ENCODE peak calls at places on chromosomes 6 and 20, in four cellular contexts. G, E, A and X are unnamed samples.

GRCh38 chr6:150930816-150931215 is 65.3 kb downstream of the MTHFD1L start:
- DNase-seq in A (peak; percentile 55), E (no peak), G (no peak), X (no peak)

GRCh38 chr20:13186043-13186774 is 34.9 kb upstream of the ISM1 start:
- DNase-seq in A (no peak), G (no peak), E (no peak), X (no peak)

GRCh38 chr20:50588034-50588736 is 78.0 kb downstream of the PTPN1 start:
- DNase-seq in E (peak; percentile 74), A (peak; percentile 62), G (peak; percentile 92), X (peak; percentile 84)

GRCh38 chr6:50817638-50817950 is 1.1 kb upstream of the TFAP2B start:
- DNase-seq in G (no peak), E (no peak), A (no peak), X (no peak)

GRCh38 chr6:35302604-35303218 is 5.1 kb downstream of the DEF6 start:
- DNase-seq in G (peak; percentile 94), E (peak; percentile 81), A (peak; percentile 3), X (peak; percentile 98)

GRCh38 chr6:101011165-101011564 is 130.0 kb upstream of the ASCC3 start:
- DNase-seq in E (peak; percentile 90), G (no peak), A (no peak), X (peak; percentile 3)

GRCh38 chr6:35360349-35361138 is 18.2 kb downstream of the PPARD start:
- DNase-seq in E (no peak), A (no peak), G (no peak), X (no peak)

GRCh38 chr6:108118791-108119211 is 44.3 kb upstream of the OSTM1 start:
- DNase-seq in A (no peak), E (no peak), G (no peak), X (peak; percentile 34)

GRCh38 chr20:60038400-60038799 is 80.2 kb downstream of the CDH26 start:
- DNase-seq in G (no peak), E (no peak), A (no peak), X (no peak)

DNA sequence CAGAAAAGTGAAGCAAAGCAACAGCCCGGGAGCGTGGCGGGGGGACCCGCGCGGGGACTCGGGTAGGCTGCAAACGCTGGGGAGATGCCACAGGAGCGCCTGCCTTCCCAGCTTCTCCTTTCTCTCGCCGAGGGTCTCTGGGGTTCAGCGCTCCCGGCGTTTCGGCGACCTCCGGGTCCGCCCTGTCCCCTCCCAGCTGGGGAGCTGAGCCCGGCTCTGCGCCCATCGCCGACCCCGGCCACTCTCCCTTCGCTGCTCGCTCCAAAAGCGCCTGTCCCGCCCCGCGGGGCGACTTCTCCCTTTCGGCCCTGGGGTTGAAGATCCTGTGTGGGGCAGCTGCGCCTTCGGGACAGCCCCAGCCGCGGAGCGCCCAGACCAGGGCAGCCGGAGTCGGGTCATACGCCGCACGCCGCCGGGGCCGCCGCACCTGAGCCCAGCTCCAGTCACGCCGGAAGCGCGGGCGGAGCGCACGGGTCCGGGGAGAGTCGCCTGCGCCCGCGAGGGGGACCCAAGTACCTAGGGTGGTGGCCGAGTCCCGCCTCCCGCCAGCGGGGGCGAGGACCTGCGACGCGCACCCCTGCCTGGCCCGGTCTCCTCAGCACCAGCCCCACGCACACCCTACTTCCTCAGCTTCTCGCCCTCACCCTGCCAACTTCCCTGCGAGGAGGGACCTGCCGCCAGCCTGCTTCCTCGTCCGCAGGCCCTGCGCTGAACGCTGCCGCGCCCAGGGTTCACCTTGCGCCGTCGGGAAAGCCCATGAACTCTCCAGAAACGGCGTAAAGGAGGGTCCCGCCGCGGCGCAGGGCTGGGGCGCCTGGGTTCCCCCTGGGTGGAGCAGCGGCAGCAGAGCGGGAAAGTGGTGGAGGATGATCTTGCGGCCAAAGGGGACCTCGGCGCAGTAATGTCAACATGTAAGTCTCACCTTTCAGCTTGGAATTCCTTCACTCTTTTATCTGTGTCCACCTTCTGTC is at the start of gene ADGRG6:
- DNase-seq in G (peak; percentile 83), A (peak; percentile 31), E (no peak), X (peak; percentile 65)
- TF ChIP-seq CTCF in G (no peak), A (no peak), E (no peak), X (peak; percentile 24)

GRCh38 chr6:5729813-5730212 is 276.9 kb downstream of the NRN1 start:
- DNase-seq in G (no peak), E (no peak), A (no peak), X (no peak)
- TF ChIP-seq CTCF in G (no peak), E (peak; percentile 47), A (peak; percentile 7), X (no peak)

DNA sequence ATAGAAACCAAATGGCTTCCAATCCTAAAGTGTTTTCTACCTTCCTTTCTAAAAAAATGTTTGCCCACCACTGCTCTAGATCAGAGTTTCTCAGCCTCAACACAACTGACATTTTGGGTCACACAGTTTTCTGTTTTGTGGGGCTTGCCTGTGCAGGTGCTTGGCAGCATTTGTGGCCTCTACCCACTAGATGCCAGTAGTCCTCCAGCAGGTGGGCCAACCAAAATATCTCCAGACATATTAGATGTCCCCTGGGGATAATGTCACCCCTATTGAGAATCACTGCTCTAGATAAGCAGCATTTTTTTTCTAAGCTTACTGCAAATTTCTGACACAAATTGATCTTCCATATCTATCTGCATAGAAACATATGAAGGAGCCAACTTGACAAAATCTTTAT is 26.3 kb upstream of the EPM2A start:
- DNase-seq in E (peak; percentile 68), G (no peak), A (no peak), X (peak; percentile 5)
- TF ChIP-seq CTCF in E (peak; percentile 79), G (no peak), A (peak; percentile 4), X (no peak)

GRCh38 chr6:7543761-7544424 is 2.4 kb downstream of the DSP start:
- DNase-seq in G (no peak), E (no peak), A (peak; percentile 2), X (no peak)

GRCh38 chr6:7541175-7542064 is at the start of gene DSP:
- DNase-seq in G (peak; percentile 88), E (no peak), A (peak; percentile 16), X (peak; percentile 44)

GRCh38 chr6:7542878-7543394 is 1.5 kb downstream of the DSP start:
- DNase-seq in A (peak; percentile 19), G (peak; percentile 82), E (no peak), X (no peak)

GRCh38 chr6:7540595-7540994 is 876 bp upstream of the DSP start:
- DNase-seq in A (no peak), G (no peak), E (no peak), X (no peak)

DNA sequence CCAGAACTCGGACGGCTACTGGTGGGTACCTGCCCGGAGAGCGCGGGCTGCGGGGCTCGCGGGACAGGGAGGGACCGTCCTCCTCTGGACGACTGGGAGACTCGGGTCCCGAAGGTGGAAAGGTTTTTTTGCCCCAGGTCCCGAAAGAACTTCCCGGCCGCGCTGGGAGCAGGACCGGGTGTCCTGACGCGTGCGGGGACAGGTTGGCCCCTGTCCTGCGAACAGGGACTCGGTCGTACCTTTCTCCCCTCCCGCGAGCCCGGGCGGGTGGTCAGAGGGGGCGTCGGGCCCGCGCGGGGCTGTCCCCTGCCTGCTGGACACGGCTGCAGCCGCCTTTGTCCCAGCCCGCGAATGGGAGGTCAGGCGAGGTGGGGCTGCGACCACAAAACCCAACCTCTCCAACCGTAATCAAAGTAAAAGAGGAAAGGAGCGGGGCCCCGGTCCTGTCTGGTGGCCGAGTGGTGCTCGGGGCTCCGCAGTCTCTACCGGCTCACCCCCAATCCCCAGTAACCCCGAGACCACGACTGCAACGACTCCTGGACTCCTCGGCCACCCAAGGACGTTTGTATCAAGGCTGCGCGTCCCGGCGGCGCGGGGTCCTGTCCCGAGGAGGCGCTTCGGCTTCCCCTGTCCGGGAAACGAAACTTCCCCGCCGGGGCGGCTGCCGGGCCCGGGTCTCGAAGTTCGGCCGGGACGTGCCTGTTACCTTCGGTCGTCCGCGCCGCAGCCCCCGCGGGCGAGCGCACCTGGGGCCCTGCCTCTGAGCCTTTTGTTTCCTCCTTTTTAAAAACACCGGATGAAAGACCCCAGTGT is 800 bp downstream of the DSP start:
- DNase-seq in A (peak; percentile 3), G (peak; percentile 86), E (no peak), X (peak; percentile 9)
- TF ChIP-seq CTCF in A (no peak), G (no peak), E (no peak), X (no peak)

DNA sequence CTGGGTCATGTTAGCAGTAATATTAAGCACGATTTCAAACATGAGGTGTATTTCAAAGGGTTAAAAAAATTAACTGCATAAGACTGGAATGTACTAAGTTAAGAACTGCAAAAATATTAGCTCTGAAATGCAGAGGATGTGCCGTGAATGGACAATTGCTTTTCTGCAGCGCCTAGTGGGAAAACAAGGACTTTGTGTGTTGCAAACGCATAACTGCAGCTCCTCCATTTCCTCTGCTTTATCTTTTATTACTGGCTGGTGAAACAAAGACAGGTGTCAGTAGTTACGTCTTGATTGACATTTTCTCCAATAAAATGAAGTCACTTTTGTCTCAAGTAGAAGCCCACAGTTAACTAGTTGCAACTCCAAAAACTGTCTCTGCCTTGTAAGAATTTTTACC is 1.7 kb downstream of the PDE7B start:
- DNase-seq in G (no peak), A (peak; percentile 61), E (no peak), X (no peak)
- TF ChIP-seq CTCF in G (no peak), A (peak; percentile 22), E (no peak), X (no peak)

DNA sequence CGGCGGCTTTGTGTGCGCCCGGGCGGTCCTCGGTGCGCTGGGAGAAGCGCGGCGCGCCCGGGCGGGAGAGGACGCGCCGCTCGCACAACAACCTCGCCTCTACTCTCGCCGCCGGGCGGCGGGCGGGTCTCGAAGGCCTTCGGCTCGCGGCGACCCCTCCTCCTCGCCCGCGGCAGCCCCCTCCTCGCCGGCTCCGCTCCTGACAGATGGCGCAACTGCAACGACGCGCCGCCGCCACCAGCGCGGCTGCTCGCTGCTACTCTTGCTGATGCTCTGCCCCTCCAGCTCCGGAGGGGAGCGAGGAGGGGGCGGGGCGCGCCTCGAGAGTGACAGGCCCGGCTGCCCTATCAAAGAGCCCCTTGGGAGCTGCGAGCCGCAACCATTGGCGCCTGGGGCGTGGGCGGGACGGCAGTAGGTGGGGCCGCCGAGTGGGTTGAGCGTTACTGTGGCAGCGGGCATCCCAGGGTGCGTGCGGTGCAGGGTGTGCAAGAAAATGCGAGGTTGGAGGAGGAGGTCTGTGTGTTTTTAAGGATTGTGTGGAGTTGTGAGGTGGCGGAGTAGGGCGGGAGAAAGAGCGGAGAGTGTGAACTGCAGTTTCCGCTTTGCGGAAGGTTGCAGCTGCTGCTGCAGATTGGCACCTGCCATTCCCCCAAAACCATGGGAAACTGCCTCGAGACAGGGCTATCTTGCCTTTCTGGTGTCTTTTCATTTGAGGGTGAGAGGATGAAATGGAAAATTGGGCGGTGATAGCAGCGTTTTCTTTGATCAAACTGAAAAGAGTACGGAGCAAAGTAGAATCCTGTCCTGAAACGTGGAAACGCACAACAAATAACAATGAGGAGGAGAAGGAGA is at the start of gene FYN:
- DNase-seq in A (peak; percentile 98), E (peak; percentile 97), G (peak; percentile 99), X (peak; percentile 100)
- TF ChIP-seq CTCF in A (peak; percentile 28), E (peak; percentile 17), G (peak; percentile 78), X (peak; percentile 45)

DNA sequence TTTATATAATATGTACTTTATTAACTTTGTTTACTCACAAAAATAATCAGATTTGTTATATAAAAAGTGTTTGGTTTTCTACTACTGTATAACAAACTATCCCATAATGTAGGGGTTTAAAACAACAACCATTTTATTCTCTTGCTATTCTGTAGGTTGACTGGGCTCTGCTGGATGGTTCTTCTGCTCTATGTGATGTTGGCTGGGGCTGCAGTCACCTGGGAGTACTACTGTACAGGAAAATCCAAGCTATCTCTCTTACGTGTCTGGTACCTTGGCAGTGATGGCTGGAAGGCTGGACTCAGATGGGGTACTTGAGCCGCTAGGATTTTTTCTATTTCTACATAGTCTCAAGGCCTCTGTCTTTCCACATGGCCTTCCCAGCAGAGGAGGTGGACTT is 44.0 kb upstream of the UBR2 start:
- DNase-seq in A (no peak), E (no peak), G (no peak), X (no peak)
- TF ChIP-seq CTCF in A (no peak), E (no peak), G (no peak), X (no peak)

DNA sequence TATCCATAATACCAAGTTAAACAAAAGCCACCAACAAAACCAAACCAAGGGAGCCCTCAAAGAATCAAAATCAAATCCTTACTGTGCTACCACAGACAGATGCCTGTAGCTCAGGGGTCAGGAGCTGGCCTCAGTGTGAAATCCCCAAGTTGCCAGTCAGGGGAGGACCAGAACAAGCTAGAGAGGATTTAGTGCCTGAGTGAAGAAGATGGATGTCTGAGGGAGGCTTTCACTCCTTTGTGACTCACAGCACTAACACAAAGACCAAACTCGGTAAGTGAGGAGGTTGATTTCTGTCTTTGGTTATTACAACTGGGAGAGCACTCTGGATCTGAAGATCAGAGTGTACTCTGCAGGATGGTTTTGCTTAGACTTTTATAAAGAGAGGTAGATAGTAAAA is 189.9 kb upstream of the ZNF184 start:
- DNase-seq in A (no peak), G (no peak), E (no peak), X (no peak)
- TF ChIP-seq CTCF in A (no peak), G (no peak), E (no peak), X (no peak)